ENCODE peak calls at places on chromosomes 7 and 10, in seven cellular contexts. M, D, C, N, O, J and U are unnamed samples.

GRCh38 chr10:75924309-75924920 is 493.0 kb downstream of the LRMDA start:
- DNase-seq in M (no peak), J (no peak), D (no peak), C (no peak), O (no peak), N (no peak), U (no peak)

GRCh38 chr10:114436941-114437340 is 32.6 kb upstream of the AFAP1L2 start:
- DNase-seq in C (no peak), D (no peak), O (no peak), J (no peak), N (no peak), M (no peak), U (no peak)

GRCh38 chr7:92783260-92783911 is 53.0 kb downstream of the CDK6 start:
- DNase-seq in O (no peak), N (peak), M (no peak), D (no peak), J (no peak), C (no peak), U (no peak)

GRCh38 chr10:86266446-86267242 is 100.0 kb downstream of the GRID1 start:
- DNase-seq in J (no peak), M (no peak), D (no peak), O (no peak), C (peak), N (no peak), U (peak)

GRCh38 chr10:101694674-101695403 is at the start of gene FBXW4:
- DNase-seq in D (peak), N (peak), O (peak), M (peak), J (peak), C (peak), U (no peak)

GRCh38 chr10:52451817-52452216 is 137.7 kb downstream of the DKK1 start:
- DNase-seq in D (no peak), O (peak), N (peak), C (no peak), M (no peak), J (peak), U (no peak)

GRCh38 chr10:4867520-4868356 is 41.7 kb downstream of the AKR1E2 start:
- DNase-seq in N (peak), C (no peak), D (no peak), O (no peak), J (peak), M (peak), U (no peak)

GRCh38 chr7:21914671-21915070 is 31.0 kb downstream of the CDCA7L start:
- DNase-seq in O (no peak), J (no peak), D (no peak), M (no peak), N (no peak), C (no peak), U (no peak)

GRCh38 chr10:12981570-12981969 is 19.9 kb downstream of the CCDC3 start:
- DNase-seq in O (peak), N (peak), M (no peak), C (no peak), D (no peak), J (peak), U (no peak)

GRCh38 chr10:46545861-46546590 is 10.4 kb downstream of the GPRIN2 start:
- DNase-seq in N (no peak), O (no peak), C (peak), J (no peak), M (no peak), D (no peak), U (peak)

GRCh38 chr7:36279251-36279925 is 110.3 kb upstream of the ANLN start:
- DNase-seq in D (no peak), C (no peak), J (no peak), N (peak), M (no peak), O (no peak), U (peak)

GRCh38 chr7:130908345-130909160 is 174.5 kb upstream of the KLF14 start:
- DNase-seq in N (peak), C (no peak), J (no peak), D (no peak), O (no peak), M (no peak), U (no peak)

GRCh38 chr10:21516270-21517131 is 9.0 kb downstream of the SKIDA1 start:
- DNase-seq in O (peak), M (peak), J (peak), C (peak), N (peak), D (no peak), U (peak)

GRCh38 chr10:404991-405390 is 269.7 kb downstream of the ZMYND11 start:
- DNase-seq in J (peak), O (no peak), C (no peak), N (peak), M (no peak), D (no peak), U (no peak)

GRCh38 chr10:79133386-79133785 is 64.6 kb downstream of the ZMIZ1 start:
- DNase-seq in O (no peak), N (no peak), C (no peak), J (peak), M (no peak), D (no peak), U (no peak)

GRCh38 chr10:104032144-104032775 is 53.4 kb downstream of the COL17A1 start:
- DNase-seq in M (peak), D (no peak), C (peak), N (no peak), J (no peak), O (no peak), U (no peak)

GRCh38 chr10:10684972-10685371 is 332.7 kb upstream of the CELF2 start:
- DNase-seq in J (no peak), M (no peak), D (no peak), N (no peak), C (no peak), O (no peak), U (no peak)
- H3K18ac ChIP-seq in J (no peak), M (no peak), D (no peak), N (no peak), C (no peak), O (no peak), U (no peak)

GRCh38 chr10:67668448-67668847 is 27.5 kb downstream of the CTNNA3 start:
- DNase-seq in C (no peak), M (no peak), N (peak), J (no peak), O (no peak), D (no peak), U (no peak)
- H3K18ac ChIP-seq in C (no peak), M (no peak), N (no peak), J (no peak), O (no peak), D (no peak), U (no peak)

GRCh38 chr10:129712000-129712399 is 245.0 kb downstream of the MGMT start:
- DNase-seq in N (no peak), M (no peak), J (no peak), O (no peak), D (no peak), C (no peak), U (no peak)

GRCh38 chr10:129715805-129716785 is 248.0 kb downstream of the EBF3 start:
- DNase-seq in M (no peak), D (no peak), N (no peak), J (no peak), O (no peak), C (no peak), U (no peak)

GRCh38 chr10:129711261-129711660 is 244.2 kb downstream of the MGMT start:
- DNase-seq in N (no peak), D (no peak), O (no peak), C (peak), M (peak), J (no peak), U (peak)

GRCh38 chr10:129710510-129710847 is 243.4 kb downstream of the MGMT start:
- DNase-seq in O (no peak), D (no peak), N (no peak), M (no peak), J (no peak), C (no peak), U (no peak)

GRCh38 chr10:129713659-129714265 is 246.7 kb downstream of the MGMT start:
- DNase-seq in N (no peak), C (no peak), J (no peak), O (no peak), M (no peak), D (no peak), U (no peak)
- H3K18ac ChIP-seq in N (no peak), C (no peak), J (no peak), O (no peak), M (no peak), D (peak), U (no peak)

DNA sequence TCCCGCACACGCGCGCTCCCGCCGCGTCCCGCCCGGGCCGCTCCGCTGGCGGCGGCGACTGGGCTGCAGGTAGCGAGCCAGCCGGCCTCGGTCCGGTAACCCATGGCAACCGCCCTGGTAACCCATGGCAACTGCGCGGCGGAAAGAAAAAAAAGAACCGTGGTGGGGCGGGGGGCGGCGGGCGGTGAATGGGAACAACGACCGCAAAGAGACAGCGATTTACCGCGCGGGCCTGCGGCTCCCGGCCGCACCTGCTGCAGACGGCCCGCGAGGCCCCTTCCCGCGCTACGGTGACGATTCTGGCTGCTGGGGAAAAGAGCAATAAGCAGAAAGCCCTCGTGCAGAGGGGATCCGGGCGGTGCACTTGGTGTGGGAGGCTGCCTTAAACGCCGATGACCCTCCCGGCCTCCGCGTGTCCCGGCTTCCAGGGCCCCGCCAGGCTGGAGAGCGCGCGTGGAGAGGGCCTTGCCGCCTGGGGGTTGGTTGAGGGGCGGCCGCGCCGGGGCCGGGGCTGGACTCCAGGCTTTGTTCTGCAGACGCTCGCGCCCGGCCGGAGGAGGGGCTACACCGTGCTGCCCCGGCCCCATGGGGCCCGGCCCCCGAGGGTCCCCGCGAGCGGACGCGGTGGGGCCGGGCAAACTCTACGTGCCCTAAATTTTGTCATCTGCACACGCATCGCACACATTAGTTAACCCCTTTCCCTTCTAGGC is 84.7 kb downstream of the SNX10 start:
- DNase-seq in M (peak), C (peak), N (no peak), J (no peak), D (peak), O (peak), U (no peak)
- H3K18ac ChIP-seq in M (no peak), C (peak), N (no peak), J (no peak), D (peak), O (no peak), U (peak)

GRCh38 chr7:9030131-9030530 is 596.7 kb downstream of the NXPH1 start:
- DNase-seq in M (no peak), D (no peak), C (no peak), J (no peak), O (no peak), N (no peak), U (no peak)

GRCh38 chr7:9031386-9031785 is 598.0 kb downstream of the NXPH1 start:
- DNase-seq in C (no peak), N (no peak), M (no peak), D (no peak), J (no peak), O (no peak), U (no peak)

GRCh38 chr7:9026121-9026520 is 592.7 kb downstream of the NXPH1 start:
- DNase-seq in O (no peak), D (no peak), M (no peak), C (no peak), N (no peak), J (no peak), U (no peak)

GRCh38 chr7:9029671-9030070 is 596.3 kb downstream of the NXPH1 start:
- DNase-seq in M (no peak), D (no peak), C (no peak), O (no peak), N (no peak), J (no peak), U (no peak)

DNA sequence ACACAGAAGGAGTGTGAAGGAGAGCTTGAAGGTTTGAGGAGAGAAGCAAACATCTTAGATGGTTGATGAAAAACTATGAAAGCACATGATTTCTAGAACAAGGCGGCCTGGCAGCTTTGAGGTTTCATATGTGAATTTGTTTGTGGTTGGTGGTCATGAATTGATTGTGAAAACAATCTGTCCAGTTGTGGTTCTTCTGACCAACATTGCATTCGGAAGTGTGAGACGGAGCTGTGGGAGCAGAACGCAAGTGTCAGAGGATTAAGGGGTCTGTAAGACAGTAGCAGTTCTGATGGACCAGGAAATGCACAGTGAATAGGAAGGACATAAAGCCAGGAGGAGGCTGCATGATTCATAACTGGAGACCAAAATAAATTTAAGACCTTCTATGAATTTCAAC is 594.6 kb downstream of the NXPH1 start:
- DNase-seq in D (no peak), M (no peak), C (no peak), N (no peak), O (no peak), J (no peak), U (no peak)
- H3K18ac ChIP-seq in D (no peak), M (no peak), C (no peak), N (no peak), O (no peak), J (no peak), U (no peak)

DNA sequence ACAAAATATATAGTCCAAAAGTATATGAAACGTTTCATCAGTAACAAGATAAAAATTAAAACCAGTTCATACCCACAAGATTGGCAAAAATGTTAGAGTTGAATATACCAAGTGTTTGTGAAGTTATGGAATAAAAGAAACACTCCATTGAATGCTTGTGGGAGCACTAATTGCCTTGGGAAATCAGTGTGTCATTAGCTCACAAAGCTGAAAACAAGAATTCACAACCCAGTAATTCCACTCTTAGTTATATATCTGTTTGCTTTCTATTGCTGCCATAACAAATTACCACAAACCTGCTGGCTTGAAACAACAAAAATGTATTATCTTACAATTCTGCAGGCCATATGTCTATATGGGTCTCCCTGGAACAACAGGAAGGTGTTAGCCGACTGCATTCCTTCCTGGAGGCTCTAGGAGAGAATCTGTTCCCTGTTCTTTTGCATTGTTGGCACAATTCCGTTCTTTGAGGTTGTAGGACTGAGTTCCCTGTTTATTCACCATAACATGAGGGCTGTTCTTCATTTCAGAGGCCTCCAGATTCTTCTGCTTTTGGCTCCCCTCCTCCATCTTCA is 45.7 kb downstream of the SEM1 start:
- DNase-seq in J (no peak), N (no peak), D (no peak), C (no peak), M (peak), O (peak), U (no peak)
- H3K18ac ChIP-seq in J (no peak), N (no peak), D (no peak), C (no peak), M (no peak), O (no peak), U (no peak)

GRCh38 chr7:106260136-106260561 is 24.6 kb downstream of the NAMPT start:
- DNase-seq in N (no peak), J (no peak), M (no peak), O (no peak), D (no peak), C (no peak), U (no peak)

GRCh38 chr7:106269263-106269961 is 15.4 kb downstream of the NAMPT start:
- DNase-seq in J (no peak), O (no peak), D (no peak), N (no peak), M (no peak), C (no peak), U (no peak)

GRCh38 chr7:106262268-106262881 is 22.4 kb downstream of the NAMPT start:
- DNase-seq in M (no peak), N (no peak), D (no peak), J (no peak), C (no peak), O (no peak), U (no peak)

GRCh38 chr7:106270122-106270977 is 14.4 kb downstream of the NAMPT start:
- DNase-seq in C (no peak), D (no peak), M (no peak), J (no peak), N (no peak), O (no peak), U (no peak)

GRCh38 chr7:106265133-106265532 is 19.6 kb downstream of the NAMPT start:
- DNase-seq in M (no peak), O (no peak), D (no peak), N (no peak), C (no peak), J (no peak), U (no peak)
- H3K18ac ChIP-seq in M (no peak), O (no peak), D (no peak), N (no peak), C (no peak), J (no peak), U (no peak)

GRCh38 chr7:140752533-140752932 is 56.0 kb downstream of the NDUFB2 start:
- DNase-seq in D (no peak), N (no peak), C (no peak), M (no peak), O (no peak), J (no peak), U (no peak)
- H3K18ac ChIP-seq in D (no peak), N (no peak), C (no peak), M (no peak), O (no peak), J (no peak), U (no peak)

DNA sequence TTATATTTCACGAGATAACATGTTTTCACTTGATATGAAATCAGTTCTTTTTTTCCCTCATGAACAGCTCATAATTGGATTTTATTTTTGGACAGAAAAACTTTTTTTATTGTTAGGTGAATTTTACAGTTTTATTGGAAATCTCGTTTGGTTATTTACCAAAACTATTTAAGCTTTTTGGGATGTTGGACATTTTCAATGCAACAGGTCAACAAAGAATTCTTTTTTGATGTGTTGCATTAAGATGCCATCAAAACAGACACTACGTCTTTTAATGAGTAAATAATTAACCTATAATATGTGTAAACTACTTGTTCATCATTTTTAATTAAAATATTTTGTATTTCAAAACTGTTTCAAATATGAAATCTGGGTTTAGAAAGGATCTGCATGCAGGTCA is 5.3 kb downstream of the KMT2E start:
- DNase-seq in J (no peak), N (no peak), M (no peak), C (no peak), O (no peak), D (no peak), U (no peak)
- H3K18ac ChIP-seq in J (no peak), N (no peak), M (no peak), C (no peak), O (no peak), D (no peak), U (no peak)

DNA sequence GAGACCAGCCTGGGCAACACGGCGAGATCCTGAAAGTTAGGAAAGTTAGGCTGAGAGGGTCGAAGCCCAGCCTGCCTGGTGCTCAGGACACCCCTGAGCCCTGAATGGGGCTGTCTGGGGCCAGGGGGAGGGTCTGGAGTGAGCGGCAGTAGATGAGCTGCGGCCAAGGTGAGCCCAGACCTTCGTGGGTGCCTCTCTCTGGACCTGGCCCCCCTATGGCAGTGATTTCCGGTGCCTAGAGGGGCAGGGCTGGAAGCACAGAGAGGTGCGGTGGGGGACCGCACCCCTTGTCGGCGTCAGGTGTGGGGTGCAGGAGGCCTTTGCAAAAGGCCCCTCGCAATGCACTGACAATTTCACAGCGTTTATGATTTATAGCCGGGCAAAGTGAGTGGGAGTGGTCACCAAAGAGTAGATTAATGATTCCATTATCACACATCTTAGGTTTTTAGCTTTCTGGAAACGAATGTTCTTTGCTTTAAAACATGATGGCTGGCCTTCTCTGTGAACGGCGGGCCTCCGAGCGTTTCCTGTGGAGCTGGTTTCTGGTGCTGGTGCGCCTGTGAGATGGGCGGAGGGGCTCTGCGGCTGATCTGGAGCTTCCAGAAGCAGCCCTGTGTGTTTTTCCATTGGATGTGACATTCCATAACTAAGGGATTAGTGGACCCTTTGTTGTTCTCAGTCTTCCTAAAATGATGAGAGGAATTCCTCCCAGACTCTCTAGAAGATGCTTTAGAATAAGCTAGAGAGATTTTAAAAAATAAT is 171.0 kb upstream of the ZNF32 start:
- DNase-seq in C (no peak), J (no peak), D (peak), O (no peak), N (no peak), M (no peak), U (no peak)
- H3K18ac ChIP-seq in C (no peak), J (peak), D (peak), O (peak), N (no peak), M (no peak), U (no peak)